ENCODE peak calls at places on chromosomes 16 and 17, in six cellular contexts. One of them, this sample, is unnamed.

GRCh38 chr16:12532871-12533610 is 270.6 kb downstream of the CPPED1 start:
- DNase-seq in activated naive CD8-positive, alpha-beta T cell treated with anti-CD3 and anti-CD28 coated beads, Interleukin-2, amount 50 U/mL, for 24 hours: peak
- DNase-seq in germinal center: no peak
- DNase-seq in kidney tubule cell: no peak
- DNase-seq in GM20000: no peak
- DNase-seq in brain pericyte: no peak
- DNase-seq in this sample: no peak

GRCh38 chr16:1746693-1747195 is 24.6 kb downstream of the NME3 start:
- DNase-seq in brain pericyte: no peak
- DNase-seq in GM20000: no peak
- DNase-seq in kidney tubule cell: no peak
- DNase-seq in germinal center: no peak
- DNase-seq in activated naive CD8-positive, alpha-beta T cell treated with anti-CD3 and anti-CD28 coated beads, Interleukin-2, amount 50 U/mL, for 24 hours: no peak
- DNase-seq in this sample: no peak

GRCh38 chr17:39077252-39077651 is 74.2 kb downstream of the PLXDC1 start:
- DNase-seq in activated naive CD8-positive, alpha-beta T cell treated with anti-CD3 and anti-CD28 coated beads, Interleukin-2, amount 50 U/mL, for 24 hours: no peak
- DNase-seq in brain pericyte: no peak
- DNase-seq in GM20000: no peak
- DNase-seq in germinal center: no peak
- DNase-seq in kidney tubule cell: no peak
- DNase-seq in this sample: no peak

GRCh38 chr17:40329981-40330794 is 21.2 kb downstream of the RARA start:
- DNase-seq in brain pericyte: no peak
- DNase-seq in germinal center: no peak
- DNase-seq in kidney tubule cell: no peak
- DNase-seq in activated naive CD8-positive, alpha-beta T cell treated with anti-CD3 and anti-CD28 coated beads, Interleukin-2, amount 50 U/mL, for 24 hours: peak
- DNase-seq in GM20000: no peak
- DNase-seq in this sample: no peak

GRCh38 chr17:76014925-76015261 is 12.2 kb downstream of the EVPL start:
- DNase-seq in GM20000: no peak
- DNase-seq in germinal center: no peak
- DNase-seq in brain pericyte: no peak
- DNase-seq in kidney tubule cell: no peak
- DNase-seq in activated naive CD8-positive, alpha-beta T cell treated with anti-CD3 and anti-CD28 coated beads, Interleukin-2, amount 50 U/mL, for 24 hours: no peak
- DNase-seq in this sample: no peak

GRCh38 chr17:41773190-41773588 is 13.3 kb downstream of the JUP start:
- DNase-seq in kidney tubule cell: peak
- DNase-seq in brain pericyte: no peak
- DNase-seq in germinal center: no peak
- DNase-seq in activated naive CD8-positive, alpha-beta T cell treated with anti-CD3 and anti-CD28 coated beads, Interleukin-2, amount 50 U/mL, for 24 hours: no peak
- DNase-seq in GM20000: no peak
- DNase-seq in this sample: no peak

GRCh38 chr16:20915733-20916132 is 15.2 kb downstream of the LYRM1 start:
- DNase-seq in kidney tubule cell: no peak
- DNase-seq in germinal center: no peak
- DNase-seq in brain pericyte: no peak
- DNase-seq in GM20000: no peak
- DNase-seq in activated naive CD8-positive, alpha-beta T cell treated with anti-CD3 and anti-CD28 coated beads, Interleukin-2, amount 50 U/mL, for 24 hours: no peak
- DNase-seq in this sample: no peak

GRCh38 chr16:49851468-49851787 is 4.5 kb downstream of the ZNF423 start:
- DNase-seq in kidney tubule cell: no peak
- DNase-seq in brain pericyte: no peak
- DNase-seq in GM20000: no peak
- DNase-seq in germinal center: no peak
- DNase-seq in activated naive CD8-positive, alpha-beta T cell treated with anti-CD3 and anti-CD28 coated beads, Interleukin-2, amount 50 U/mL, for 24 hours: no peak
- DNase-seq in this sample: no peak